ENCODE peak calls at places on chromosomes 4 and X, in ten cellular contexts. I is body of pancreas, G is IMR-90, M is right lobe of liver, B is tibial artery, H is ovary, V is psoas muscle, X is fibroblast of lung, P is thoracic aorta, T is A673. K is an unnamed sample.

GRCh38 chrX:110310000-110310790 is 7.7 kb downstream of the AMMECR1 start:
- DNase-seq in M (no peak), P (no peak), V (no peak), B (no peak), I (no peak), X (no peak), G (no peak), H (no peak), T (no peak), K (no peak)

GRCh38 chrX:95071621-95072020 is 1397.6 kb downstream of the FAM133A start:
- DNase-seq in T (no peak), G (peak; percentile 2), V (no peak), P (no peak), B (no peak), X (no peak), M (no peak), H (no peak), I (no peak), K (no peak)

GRCh38 chrX:135531813-135532212 is 11.4 kb downstream of the INTS6L start:
- DNase-seq in T (no peak), G (no peak), X (no peak), P (no peak), B (no peak), I (no peak), M (no peak), H (no peak), V (no peak), K (no peak)

GRCh38 chrX:134631404-134632346 is 26.6 kb downstream of the PLAC1 start:
- DNase-seq in V (peak; percentile 26), B (no peak), P (no peak), G (peak; percentile 76), T (peak; percentile 10), X (peak; percentile 96), M (no peak), H (peak; percentile 56), I (peak; percentile 13), K (no peak)

GRCh38 chr4:171265190-171265818 is 547.9 kb upstream of the GALNTL6 start:
- DNase-seq in G (no peak), M (no peak), I (no peak), T (no peak), H (no peak), X (no peak), V (no peak), P (no peak), B (no peak), K (no peak)

GRCh38 chr4:190020790-190021717 is 6.0 kb downstream of the FRG2 start:
- DNase-seq in T (peak; percentile 76), V (no peak), B (no peak), X (peak; percentile 27), M (peak; percentile 62), H (no peak), G (peak; percentile 29), P (no peak), I (peak; percentile 68), K (no peak)

GRCh38 chrX:45435481-45435880 is 234.8 kb upstream of the DIPK2B start:
- DNase-seq in H (no peak), T (no peak), G (no peak), B (no peak), V (no peak), X (peak; percentile 11), M (no peak), P (no peak), I (no peak), K (no peak)

GRCh38 chrX:37860731-37861130 is 13.4 kb upstream of the DYNLT3 start:
- DNase-seq in H (no peak), P (no peak), X (no peak), I (no peak), B (no peak), V (no peak), M (no peak), T (no peak), G (no peak), K (peak; percentile 69)

GRCh38 chrX:151754042-151754419 is 19.5 kb downstream of the CNGA2 start:
- DNase-seq in B (no peak), X (peak; percentile 4), M (no peak), V (peak; percentile 23), H (no peak), G (peak; percentile 8), T (peak; percentile 4), P (no peak), I (peak; percentile 32), K (no peak)

GRCh38 chrX:124395145-124395858 is 48.9 kb downstream of the SH2D1A start:
- DNase-seq in G (no peak), P (no peak), B (no peak), I (no peak), T (no peak), H (no peak), X (no peak), V (no peak), M (no peak), K (no peak)

GRCh38 chrX:18360867-18361266 is 6.4 kb upstream of the SCML2 start:
- DNase-seq in G (peak; percentile 12), B (no peak), H (no peak), T (no peak), P (no peak), I (no peak), V (peak; percentile 18), M (no peak), X (no peak), K (no peak)
- H3K9me3 ChIP-seq in G (no peaks in the 10 kb centered on the region), B (no peaks in the 10 kb centered on the region), H (no peaks in the 10 kb centered on the region), T (no peaks in the 10 kb centered on the region), P (no peaks in the 10 kb centered on the region), I (no peaks in the 10 kb centered on the region), V (no peaks in the 10 kb centered on the region), M (no peaks in the 10 kb centered on the region), X (no peaks in the 10 kb centered on the region), K (no peaks in the 10 kb centered on the region)

DNA sequence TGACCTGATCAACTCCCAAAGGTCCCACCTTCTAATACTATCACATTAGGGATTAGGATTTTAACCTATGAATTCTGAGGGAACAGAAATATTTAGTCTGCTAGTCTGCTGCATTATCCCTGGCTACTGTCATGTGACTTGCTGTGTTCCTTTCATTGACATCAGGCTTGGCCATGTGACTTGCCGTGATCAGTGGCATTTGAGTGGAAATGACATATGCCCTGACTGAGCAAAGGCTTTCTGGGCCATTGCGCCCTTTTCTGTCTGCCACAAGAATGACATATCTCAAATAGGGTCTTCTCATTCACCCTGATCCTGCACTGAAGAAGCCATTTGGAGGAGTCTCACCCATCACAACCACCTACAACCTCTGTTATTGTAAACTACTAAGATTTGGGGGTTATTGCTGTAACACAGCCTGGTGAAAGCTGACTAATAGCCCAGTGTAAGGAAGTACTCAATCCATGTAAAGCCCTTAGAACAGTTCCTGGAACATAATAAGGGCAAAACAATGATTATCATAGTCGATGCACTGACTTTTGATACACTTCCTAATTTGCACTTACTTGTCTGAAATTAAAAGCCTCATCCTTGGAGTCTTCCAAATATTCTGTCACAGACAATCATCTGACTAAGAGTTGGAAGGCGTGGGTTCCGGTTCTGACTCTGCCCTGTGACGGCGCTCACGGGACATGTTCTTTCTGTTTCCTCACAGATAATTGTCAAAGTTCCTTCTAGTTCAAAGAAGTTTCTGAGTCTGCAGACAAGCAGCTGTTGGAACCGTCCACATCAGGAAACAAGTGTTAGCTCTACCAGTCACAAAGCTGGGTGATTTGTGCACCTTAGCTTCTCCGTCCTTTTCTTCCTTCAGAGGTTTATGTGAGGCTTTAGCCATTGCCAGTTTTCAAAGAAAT is 33.2 kb upstream of the RASGEF1B start:
- DNase-seq in T (no peak), I (peak; percentile 75), P (no peak), V (peak; percentile 64), B (peak; percentile 86), M (peak; percentile 71), H (no peak), G (no peak), X (peak; percentile 13), K (no peak)
- TF ChIP-seq CTCF in T (no peak), I (no peak), P (no peak), V (no peak), B (no peak), M (no peak), H (no peak), G (no peak), X (no peak), K (no peak)

DNA sequence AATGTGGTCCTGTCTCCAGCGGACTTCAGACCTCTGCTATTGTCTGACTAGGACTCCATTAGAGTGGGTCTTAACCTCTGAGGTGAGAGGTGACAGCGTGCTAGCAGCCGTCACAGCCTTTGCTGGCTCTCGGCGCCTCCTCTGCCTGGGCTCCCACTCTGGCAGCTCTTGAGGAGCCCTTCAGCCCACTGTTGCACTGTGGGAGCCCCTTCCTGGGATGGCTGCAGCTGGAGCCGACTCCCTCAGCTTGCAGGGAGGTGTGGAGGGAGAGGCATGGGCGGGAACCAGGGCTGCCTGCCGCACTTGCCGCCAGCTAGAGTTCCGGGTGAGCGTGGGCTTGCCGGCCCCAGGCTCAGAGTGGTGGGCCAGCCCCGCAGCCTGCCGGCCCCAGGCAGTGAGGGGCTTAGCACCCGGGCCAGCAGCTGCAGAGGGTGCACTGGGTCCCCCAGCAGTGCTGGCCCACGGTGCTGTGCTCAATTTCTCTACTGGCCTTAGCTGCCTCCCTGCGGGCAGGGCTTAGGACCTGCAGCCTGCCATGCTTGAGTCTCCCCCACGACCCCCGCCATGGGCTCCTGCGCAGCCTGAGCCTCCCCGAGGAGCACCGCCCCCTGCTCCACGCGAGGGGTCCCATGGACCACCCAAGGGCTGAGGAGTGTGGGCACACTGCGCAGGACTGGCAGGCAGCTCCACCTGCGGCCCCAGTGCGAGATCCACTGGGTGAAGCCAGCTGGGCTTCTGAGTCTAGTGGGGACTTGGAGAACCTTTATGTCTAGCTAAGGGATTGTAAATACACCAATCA is 163.4 kb upstream of the ITM2A start:
- DNase-seq in H (no peak), V (no peak), P (no peak), I (no peak), X (no peak), B (no peak), M (no peak), G (no peak), T (no peak), K (no peak)
- H3K9me3 ChIP-seq in H (no peaks in the 10 kb centered on the region), V (no peaks in the 10 kb centered on the region), P (no peaks in the 10 kb centered on the region), I (no peaks in the 10 kb centered on the region), X (no peaks in the 10 kb centered on the region), B (peaks cover 6% of the 10 kb centered on the region), M (no peaks in the 10 kb centered on the region), G (no peaks in the 10 kb centered on the region), T (peaks cover 5% of the 10 kb centered on the region), K (no peaks in the 10 kb centered on the region)

GRCh38 chr4:37928421-37928820 is 31.8 kb upstream of the PTTG2 start:
- DNase-seq in X (no peak), H (no peak), T (no peak), G (no peak), B (no peak), M (no peak), V (no peak), I (no peak), P (no peak), K (no peak)

GRCh38 chr4:37928896-37929537 is 31.2 kb upstream of the PTTG2 start:
- DNase-seq in H (no peak), X (no peak), T (peak; percentile 59), M (no peak), B (no peak), P (no peak), I (no peak), V (no peak), G (no peak), K (no peak)

GRCh38 chr4:37922323-37922722 is 31.4 kb downstream of the TBC1D1 start:
- DNase-seq in B (no peak), T (no peak), H (no peak), I (peak; percentile 30), X (peak; percentile 51), G (peak; percentile 41), V (no peak), M (no peak), P (no peak), K (no peak)

DNA sequence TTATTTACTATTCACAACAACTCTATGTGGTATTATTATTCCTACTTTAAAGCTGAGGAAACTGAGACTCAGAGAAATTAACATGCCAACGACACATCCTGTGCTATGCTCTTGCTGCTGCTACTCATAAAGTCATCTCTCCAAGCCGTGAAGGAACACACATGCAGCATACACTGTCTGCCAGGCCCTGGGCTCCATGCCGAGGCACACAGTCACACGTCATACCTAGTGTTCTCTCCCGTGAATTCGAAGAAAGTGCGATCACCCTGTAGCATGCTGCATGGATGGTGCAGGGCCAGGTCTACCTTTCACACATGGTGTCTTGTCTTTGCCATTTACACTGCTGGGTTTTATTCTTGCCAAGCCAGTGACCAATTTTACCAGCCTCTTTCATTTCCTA is 34.1 kb downstream of the TBC1D1 start:
- DNase-seq in I (no peak), B (no peak), G (no peak), T (no peak), H (no peak), X (no peak), P (no peak), V (no peak), M (no peak), K (no peak)
- TF ChIP-seq CTCF in I (no peak), B (no peak), G (no peak), T (no peak), H (no peak), X (no peak), P (no peak), V (no peak), M (no peak), K (no peak)

K was measured in Caco-2.